ENCODE peak calls at places on chromosomes 6 and 20, in seven cellular contexts. Z, E, K, T, I, A and N are unnamed samples.

GRCh38 chr6:48141975-48142374 is 31.0 kb upstream of the PTCHD4 start:
- DNase-seq in A (no peak), I (no peak), E (no peak), T (no peak), K (no peak), Z (no peak), N (no peak)

GRCh38 chr6:165636415-165637048 is 26.5 kb downstream of the PDE10A start:
- DNase-seq in T (no peak), I (no peak), E (peak; percentile 36), K (peak; percentile 46), A (no peak), Z (no peak), N (no peak)

GRCh38 chr6:166626177-166627038 is 643 bp downstream of the RPS6KA2 start:
- DNase-seq in I (no peak), E (no peak), Z (no peak), K (peak; percentile 59), T (no peak), A (no peak), N (peak; percentile 80)

GRCh38 chr6:128630213-128630612 is 109.8 kb upstream of the PTPRK start:
- DNase-seq in E (no peak), I (no peak), T (no peak), K (no peak), Z (no peak), A (no peak), N (no peak)

GRCh38 chr6:121835662-121836061 is 400.2 kb downstream of the GJA1 start:
- DNase-seq in I (no peak), E (no peak), A (no peak), Z (no peak), T (no peak), K (peak; percentile 53), N (no peak)

GRCh38 chr6:43297644-43298564 is at the start of gene SLC22A7:
- DNase-seq in I (no peak), E (no peak), Z (no peak), A (no peak), K (no peak), T (no peak), N (no peak)

GRCh38 chr6:101181006-101181405 is 212.5 kb upstream of the GRIK2 start:
- DNase-seq in I (no peak), E (no peak), T (no peak), Z (no peak), A (no peak), K (no peak), N (no peak)

GRCh38 chr6:144415835-144416237 is 130.7 kb downstream of the UTRN start:
- DNase-seq in I (no peak), A (no peak), K (peak; percentile 74), Z (no peak), E (peak; percentile 32), T (no peak), N (no peak)

GRCh38 chr20:46230811-46231282 is 77.5 kb downstream of the CDH22 start:
- DNase-seq in I (no peak), A (no peak), Z (no peak), E (peak; percentile 53), K (peak; percentile 43), T (no peak), N (no peak)

GRCh38 chr20:8215516-8215915 is 83.5 kb downstream of the PLCB1 start:
- DNase-seq in K (peak; percentile 90), Z (no peak), T (no peak), I (no peak), E (no peak), A (no peak), N (no peak)

GRCh38 chr6:170212051-170212756 is 78.7 kb downstream of the DLL1 start:
- DNase-seq in I (no peak), E (no peak), A (peak; percentile 13), T (no peak), K (no peak), Z (no peak), N (no peak)

GRCh38 chr6:104483225-104483834 is 376.4 kb downstream of the HACE1 start:
- DNase-seq in T (no peak), E (peak; percentile 1), I (no peak), K (peak; percentile 34), Z (peak; percentile 30), A (no peak), N (no peak)